ENCODE peak calls at places on chromosomes 5 and 9, in five cellular contexts. D is hepatocyte, S is HCT116, G is heart left ventricle, K is IMR-90. Q is an unnamed sample.

GRCh38 chr5:150637245-150638052 is 3.0 kb upstream of the SYNPO start:
- DNase-seq in D (peak; percentile 85), S (no peak), G (peak; percentile 55), K (peak; percentile 95), Q (no peak)

GRCh38 chr9:15469862-15470261 is 40.9 kb downstream of the PSIP1 start:
- DNase-seq in D (no peak), S (no peak), G (no peak), K (peak; percentile 67), Q (no peak)

GRCh38 chr9:121445986-121446385 is 53.7 kb downstream of the GGTA1 start:
- DNase-seq in D (no peak), S (peak; percentile 8), G (no peak), K (no peak), Q (no peak)

GRCh38 chr5:103601314-103601713 is 38.7 kb upstream of the NUDT12 start:
- DNase-seq in D (no peak), S (no peak), G (no peak), K (no peak), Q (no peak)

GRCh38 chr5:161924270-161924669 is 76.3 kb downstream of the GABRA1 start:
- DNase-seq in D (no peak), S (no peak), G (no peak), K (no peak), Q (no peak)

GRCh38 chr5:103891151-103891550 is 328.6 kb upstream of the NUDT12 start:
- DNase-seq in D (no peak), S (no peak), G (no peak), K (no peak), Q (peak; percentile 21)

GRCh38 chr9:459491-460444 is 245.1 kb downstream of the DOCK8 start:
- DNase-seq in D (no peak), S (no peak), G (no peak), K (no peak), Q (no peak)

GRCh38 chr9:18385676-18386075 is 88.3 kb upstream of the ADAMTSL1 start:
- DNase-seq in D (no peak), S (no peak), G (no peak), K (peak; percentile 23), Q (no peak)

GRCh38 chr5:147576646-147577535 is 67.0 kb upstream of the DPYSL3 start:
- DNase-seq in D (peak; percentile 77), S (no peak), G (no peak), K (peak; percentile 29), Q (peak; percentile 41)

GRCh38 chr5:145856285-145856818 is 16.5 kb downstream of the GRXCR2 start:
- DNase-seq in D (peak; percentile 73), S (no peak), G (peak; percentile 65), K (peak; percentile 83), Q (no peak)

GRCh38 chr5:154740957-154741356 is 14.2 kb upstream of the LARP1 start:
- DNase-seq in D (no peak), S (no peak), G (no peak), K (peak; percentile 49), Q (peak; percentile 76)

GRCh38 chr5:127934791-127935256 is 148.7 kb upstream of the SLC12A2 start:
- DNase-seq in D (peak; percentile 70), S (peak; percentile 94), G (no peak), K (peak; percentile 63), Q (no peak)
- H3K27ac ChIP-seq in D (peak overlapping the region; percentile 43), S (peak overlapping the region; percentile 31), G (no peak overlapping the region), K (no peak overlapping the region), Q (no peak overlapping the region)

GRCh38 chr5:14268236-14268701 is 125.1 kb downstream of the TRIO start:
- DNase-seq in D (peak; percentile 55), S (peak; percentile 90), G (no peak), K (peak; percentile 81), Q (peak; percentile 56)
- H3K4me3 ChIP-seq in D (no peak overlapping the region), S (no peak overlapping the region), G (no peak overlapping the region), K (no peak overlapping the region), Q (no peak overlapping the region)

DNA sequence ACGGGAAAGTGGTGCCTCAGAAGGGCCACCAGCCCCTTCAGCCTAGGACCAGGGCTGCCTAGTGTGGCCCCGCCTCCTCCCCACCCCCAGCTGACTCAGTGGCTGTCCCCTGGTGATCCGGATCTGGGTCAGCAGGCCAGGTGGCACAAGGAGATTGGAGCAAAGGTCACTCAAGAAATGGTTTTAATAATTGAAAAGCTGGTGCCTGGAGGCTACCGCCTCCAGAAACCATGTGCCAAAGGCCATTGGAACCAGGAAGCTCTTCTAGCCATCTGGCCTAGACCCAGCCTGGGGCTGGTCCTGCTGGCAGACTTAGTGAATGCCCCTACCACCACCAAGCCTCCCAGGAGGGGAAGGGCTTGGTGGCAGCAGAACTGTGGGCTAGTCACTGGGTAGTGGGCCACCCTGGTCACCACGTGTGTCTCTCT is 1.5 kb downstream of the ST6GALNAC4 start:
- DNase-seq in D (no peak), S (no peak), G (no peak), K (no peak), Q (no peak)
- H3K27ac ChIP-seq in D (no peak overlapping the region), S (peak overlapping the region; percentile 49), G (no peak overlapping the region), K (no peak overlapping the region), Q (no peak overlapping the region)

DNA sequence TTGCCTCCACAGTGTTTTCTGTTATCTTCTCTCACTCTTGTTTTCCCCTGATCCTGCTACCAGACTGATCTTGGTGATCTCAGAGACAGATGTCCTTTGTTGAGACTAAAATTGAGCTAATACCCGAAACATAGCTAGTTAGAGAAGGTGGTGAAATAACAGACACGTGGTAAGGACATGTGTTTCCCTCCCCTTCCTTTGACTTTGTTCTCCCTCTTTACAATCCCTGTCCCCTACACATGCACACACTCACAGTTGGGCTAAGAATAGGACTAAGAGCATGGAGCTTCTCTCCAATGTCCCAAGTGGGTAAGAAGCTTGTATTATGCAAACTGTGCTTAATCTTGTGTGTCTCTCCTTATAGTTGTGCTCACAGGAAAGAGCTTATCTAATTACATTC is 1603.0 kb upstream of the C9orf72 start:
- DNase-seq in D (no peak), S (no peak), G (no peak), K (no peak), Q (no peak)
- H3K4me3 ChIP-seq in D (no peak overlapping the region), S (no peak overlapping the region), G (no peak overlapping the region), K (no peak overlapping the region), Q (no peak overlapping the region)

GRCh38 chr5:179265529-179266290 is 79.6 kb downstream of the ADAMTS2 start:
- DNase-seq in D (peak; percentile 90), S (no peak), G (peak; percentile 93), K (peak; percentile 99), Q (peak; percentile 33)
- H3K27ac ChIP-seq in D (peak overlapping the region; percentile 89), S (no peak overlapping the region), G (peak overlapping the region; percentile 66), K (peak overlapping the region; percentile 98), Q (no peak overlapping the region)

GRCh38 chr5:33890147-33890546 is 1.6 kb downstream of the ADAMTS12 start:
- DNase-seq in D (no peak), S (no peak), G (no peak), K (peak; percentile 41), Q (no peak)

GRCh38 chr5:33890633-33891032 is 1.2 kb downstream of the ADAMTS12 start:
- DNase-seq in D (no peak), S (no peak), G (no peak), K (peak; percentile 51), Q (no peak)

GRCh38 chr5:33885679-33886078 is 6.1 kb downstream of the ADAMTS12 start:
- DNase-seq in D (no peak), S (no peak), G (no peak), K (no peak), Q (no peak)

GRCh38 chr5:33891731-33892418 is at the start of gene ADAMTS12:
- DNase-seq in D (peak; percentile 41), S (no peak), G (peak; percentile 81), K (peak; percentile 77), Q (no peak)

DNA sequence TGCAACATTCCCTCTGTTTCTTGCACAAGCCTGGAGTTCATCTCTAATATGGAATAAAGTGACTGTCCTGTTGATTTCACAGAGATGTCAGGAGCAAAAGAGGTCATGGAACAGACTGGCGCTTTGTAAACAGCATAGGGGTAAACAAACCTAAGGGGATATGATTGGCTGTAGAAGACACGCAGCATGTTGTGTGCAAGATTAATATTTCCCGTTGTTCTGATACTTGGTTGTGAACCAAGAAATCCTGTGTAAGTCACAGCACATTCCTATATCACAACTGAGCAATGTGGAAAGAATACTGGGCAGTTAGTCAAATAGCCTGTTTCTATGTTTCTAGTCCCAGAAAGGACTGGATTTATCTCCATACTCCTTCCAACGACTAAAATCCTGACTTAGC is 3.2 kb downstream of the ADAMTS12 start:
- DNase-seq in D (no peak), S (no peak), G (no peak), K (peak; percentile 72), Q (no peak)
- H3K4me3 ChIP-seq in D (no peak overlapping the region), S (no peak overlapping the region), G (no peak overlapping the region), K (no peak overlapping the region), Q (no peak overlapping the region)

DNA sequence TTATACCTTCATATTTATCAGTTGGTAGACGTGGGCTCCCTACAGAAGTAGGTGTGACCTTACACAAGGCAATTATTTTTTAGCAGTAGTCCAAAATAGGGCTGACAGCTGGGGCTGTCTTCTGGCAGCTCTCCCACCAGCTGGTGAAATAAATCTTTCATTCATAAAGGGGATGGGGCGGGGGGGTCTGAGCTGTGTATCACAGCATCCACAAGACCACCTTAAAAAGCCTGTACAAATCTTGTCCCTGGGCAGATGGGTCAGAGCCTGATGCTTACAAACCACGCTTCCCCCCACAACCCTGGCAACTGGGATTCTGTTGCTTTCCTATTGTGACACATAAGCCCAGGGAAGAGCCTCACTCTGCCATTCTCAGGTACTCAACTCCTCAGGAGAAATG is 19.7 kb downstream of the CSF2 start:
- DNase-seq in D (no peak), S (no peak), G (no peak), K (no peak), Q (no peak)
- H3K27ac ChIP-seq in D (no peak overlapping the region), S (no peak overlapping the region), G (no peak overlapping the region), K (no peak overlapping the region), Q (no peak overlapping the region)

GRCh38 chr5:179619776-179620175 is 3.7 kb downstream of the HNRNPH1 start:
- DNase-seq in D (no peak), S (no peak), G (no peak), K (peak; percentile 52), Q (no peak)

GRCh38 chr5:179617930-179618329 is 5.5 kb downstream of the HNRNPH1 start:
- DNase-seq in D (no peak), S (no peak), G (no peak), K (no peak), Q (no peak)

GRCh38 chr5:179620293-179620692 is 3.2 kb downstream of the HNRNPH1 start:
- DNase-seq in D (no peak), S (no peak), G (no peak), K (no peak), Q (no peak)

GRCh38 chr5:179620703-179621350 is 2.6 kb downstream of the HNRNPH1 start:
- DNase-seq in D (no peak), S (no peak), G (no peak), K (no peak), Q (no peak)

DNA sequence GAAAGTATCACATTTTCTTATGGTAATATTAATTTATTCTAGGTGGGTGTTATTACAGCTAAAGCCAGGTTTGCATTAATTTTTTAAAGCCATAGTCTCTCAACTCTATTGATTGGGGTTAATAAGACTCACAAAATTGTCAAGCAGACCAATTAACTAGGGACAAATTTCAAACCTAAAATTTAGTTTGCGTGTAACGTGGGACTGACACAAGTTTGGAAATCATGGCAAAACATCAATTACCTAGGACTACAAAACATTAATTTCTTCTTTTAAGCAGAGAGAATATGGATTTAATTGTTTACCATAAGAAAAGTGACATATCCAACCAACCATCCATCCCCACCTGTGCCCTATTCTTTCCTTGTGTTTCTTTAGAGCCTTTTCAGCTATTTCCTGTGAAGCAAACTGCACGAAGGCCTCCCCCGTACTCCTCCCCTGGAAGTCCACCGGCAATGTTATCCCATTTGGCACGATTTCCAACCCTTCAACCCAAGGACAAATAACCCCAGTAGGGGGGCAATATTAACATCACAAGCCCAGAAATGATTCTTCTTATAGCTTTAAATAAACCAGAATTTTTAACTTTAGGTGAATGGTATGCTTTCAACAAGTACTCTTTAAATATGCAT is 4.4 kb downstream of the HNRNPH1 start:
- DNase-seq in D (no peak), S (no peak), G (no peak), K (no peak), Q (no peak)
- H3K4me3 ChIP-seq in D (peak overlapping the region; percentile 92), S (no peak overlapping the region), G (no peak overlapping the region), K (peak overlapping the region; percentile 18), Q (peak overlapping the region; percentile 100)

Q was measured in dorsolateral prefrontal cortex.